ENCODE peak calls at places on chromosomes 7 and 10, in nine cellular contexts. One of them, this sample, is unnamed.

GRCh38 chr7:104453190-104453589 is 124.8 kb downstream of the LHFPL3 start:
- DNase-seq in transverse colon: no peak
- DNase-seq in A549: no peak
- DNase-seq in CD8-positive, alpha-beta memory T cell: no peak
- DNase-seq in breast epithelium: no peak
- DNase-seq in CD4-positive, CD25-positive, alpha-beta regulatory T cell: no peak
- DNase-seq in WERI-Rb-1: no peak
- DNase-seq in tibial artery: no peak
- DNase-seq in upper lobe of right lung: no peak
- DNase-seq in this sample: no peak

GRCh38 chr10:133608855-133609254 is 17.7 kb downstream of the FRG2B start:
- DNase-seq in CD4-positive, CD25-positive, alpha-beta regulatory T cell: peak; percentile 8
- DNase-seq in WERI-Rb-1: no peak
- DNase-seq in transverse colon: no peak
- DNase-seq in tibial artery: no peak
- DNase-seq in upper lobe of right lung: no peak
- DNase-seq in CD8-positive, alpha-beta memory T cell: no peak
- DNase-seq in breast epithelium: no peak
- DNase-seq in A549: peak; percentile 35
- DNase-seq in this sample: no peak

GRCh38 chr7:115618676-115619075 is 411.9 kb downstream of the TFEC start:
- DNase-seq in tibial artery: no peak
- DNase-seq in CD8-positive, alpha-beta memory T cell: no peak
- DNase-seq in transverse colon: no peak
- DNase-seq in breast epithelium: no peak
- DNase-seq in CD4-positive, CD25-positive, alpha-beta regulatory T cell: no peak
- DNase-seq in A549: no peak
- DNase-seq in WERI-Rb-1: no peak
- DNase-seq in upper lobe of right lung: no peak
- DNase-seq in this sample: no peak

GRCh38 chr10:131729361-131729760 is 171.4 kb upstream of the PPP2R2D start:
- DNase-seq in transverse colon: no peak
- DNase-seq in WERI-Rb-1: no peak
- DNase-seq in CD4-positive, CD25-positive, alpha-beta regulatory T cell: no peak
- DNase-seq in A549: no peak
- DNase-seq in CD8-positive, alpha-beta memory T cell: no peak
- DNase-seq in tibial artery: no peak
- DNase-seq in breast epithelium: no peak
- DNase-seq in upper lobe of right lung: peak; percentile 51
- DNase-seq in this sample: peak; percentile 17

GRCh38 chr7:45986355-45987298 is 65.6 kb upstream of the IGFBP3 start:
- DNase-seq in CD4-positive, CD25-positive, alpha-beta regulatory T cell: no peak
- DNase-seq in breast epithelium: no peak
- DNase-seq in WERI-Rb-1: no peak
- DNase-seq in transverse colon: no peak
- DNase-seq in upper lobe of right lung: no peak
- DNase-seq in tibial artery: no peak
- DNase-seq in CD8-positive, alpha-beta memory T cell: no peak
- DNase-seq in A549: no peak
- DNase-seq in this sample: no peak

GRCh38 chr10:13529714-13529973 is 830 bp upstream of the BEND7 start:
- DNase-seq in CD8-positive, alpha-beta memory T cell: no peak
- DNase-seq in transverse colon: no peak
- DNase-seq in CD4-positive, CD25-positive, alpha-beta regulatory T cell: no peak
- DNase-seq in breast epithelium: no peak
- DNase-seq in tibial artery: no peak
- DNase-seq in A549: no peak
- DNase-seq in WERI-Rb-1: no peak
- DNase-seq in upper lobe of right lung: no peak
- DNase-seq in this sample: no peak

GRCh38 chr7:147833549-147833948 is 757.0 kb upstream of the C7orf33 start:
- DNase-seq in transverse colon: no peak
- DNase-seq in breast epithelium: no peak
- DNase-seq in tibial artery: no peak
- DNase-seq in CD4-positive, CD25-positive, alpha-beta regulatory T cell: no peak
- DNase-seq in CD8-positive, alpha-beta memory T cell: no peak
- DNase-seq in WERI-Rb-1: no peak
- DNase-seq in A549: no peak
- DNase-seq in upper lobe of right lung: no peak
- DNase-seq in this sample: no peak

GRCh38 chr7:44911911-44912310 is 26.6 kb upstream of the PURB start:
- DNase-seq in breast epithelium: no peak
- DNase-seq in CD4-positive, CD25-positive, alpha-beta regulatory T cell: no peak
- DNase-seq in WERI-Rb-1: no peak
- DNase-seq in CD8-positive, alpha-beta memory T cell: no peak
- DNase-seq in upper lobe of right lung: no peak
- DNase-seq in transverse colon: no peak
- DNase-seq in A549: no peak
- DNase-seq in tibial artery: no peak
- DNase-seq in this sample: no peak

GRCh38 chr7:94888542-94888941 is 18.9 kb upstream of the PPP1R9A start:
- DNase-seq in transverse colon: peak; percentile 19
- DNase-seq in A549: peak; percentile 21
- DNase-seq in WERI-Rb-1: no peak
- DNase-seq in CD8-positive, alpha-beta memory T cell: no peak
- DNase-seq in breast epithelium: peak; percentile 23
- DNase-seq in CD4-positive, CD25-positive, alpha-beta regulatory T cell: no peak
- DNase-seq in tibial artery: no peak
- DNase-seq in upper lobe of right lung: no peak
- DNase-seq in this sample: no peak

GRCh38 chr7:158327571-158328180 is 259.9 kb downstream of the PTPRN2 start:
- DNase-seq in upper lobe of right lung: no peak
- DNase-seq in transverse colon: no peak
- DNase-seq in tibial artery: no peak
- DNase-seq in A549: no peak
- DNase-seq in CD8-positive, alpha-beta memory T cell: no peak
- DNase-seq in CD4-positive, CD25-positive, alpha-beta regulatory T cell: no peak
- DNase-seq in breast epithelium: no peak
- DNase-seq in WERI-Rb-1: no peak
- DNase-seq in this sample: no peak

GRCh38 chr7:158323741-158324396 is 263.8 kb downstream of the PTPRN2 start:
- DNase-seq in A549: no peak
- DNase-seq in WERI-Rb-1: no peak
- DNase-seq in CD4-positive, CD25-positive, alpha-beta regulatory T cell: no peak
- DNase-seq in CD8-positive, alpha-beta memory T cell: no peak
- DNase-seq in tibial artery: no peak
- DNase-seq in transverse colon: no peak
- DNase-seq in breast epithelium: no peak
- DNase-seq in upper lobe of right lung: no peak
- DNase-seq in this sample: no peak

GRCh38 chr7:158324397-158325360 is 262.9 kb downstream of the PTPRN2 start:
- DNase-seq in upper lobe of right lung: no peak
- DNase-seq in transverse colon: no peak
- DNase-seq in CD8-positive, alpha-beta memory T cell: no peak
- DNase-seq in WERI-Rb-1: no peak
- DNase-seq in CD4-positive, CD25-positive, alpha-beta regulatory T cell: no peak
- DNase-seq in tibial artery: no peak
- DNase-seq in A549: no peak
- DNase-seq in breast epithelium: no peak
- DNase-seq in this sample: no peak

GRCh38 chr7:158327012-158327411 is 260.6 kb downstream of the PTPRN2 start:
- DNase-seq in CD8-positive, alpha-beta memory T cell: no peak
- DNase-seq in WERI-Rb-1: no peak
- DNase-seq in breast epithelium: no peak
- DNase-seq in upper lobe of right lung: no peak
- DNase-seq in tibial artery: no peak
- DNase-seq in transverse colon: no peak
- DNase-seq in A549: no peak
- DNase-seq in CD4-positive, CD25-positive, alpha-beta regulatory T cell: no peak
- DNase-seq in this sample: no peak

GRCh38 chr7:158325530-158326381 is 261.9 kb downstream of the PTPRN2 start:
- DNase-seq in tibial artery: no peak
- DNase-seq in upper lobe of right lung: no peak
- DNase-seq in transverse colon: peak; percentile 16
- DNase-seq in WERI-Rb-1: peak; percentile 91
- DNase-seq in A549: no peak
- DNase-seq in CD8-positive, alpha-beta memory T cell: no peak
- DNase-seq in breast epithelium: no peak
- DNase-seq in CD4-positive, CD25-positive, alpha-beta regulatory T cell: no peak
- DNase-seq in this sample: no peak
- H3K9me3 ChIP-seq in tibial artery: no peaks in the 10 kb centered on the region
- H3K9me3 ChIP-seq in upper lobe of right lung: no peaks in the 10 kb centered on the region
- H3K9me3 ChIP-seq in transverse colon: no peaks in the 10 kb centered on the region
- H3K9me3 ChIP-seq in WERI-Rb-1: no peaks in the 10 kb centered on the region
- H3K9me3 ChIP-seq in A549: peaks cover 8% of the 10 kb centered on the region
- H3K9me3 ChIP-seq in CD8-positive, alpha-beta memory T cell: no peaks in the 10 kb centered on the region
- H3K9me3 ChIP-seq in breast epithelium: no peaks in the 10 kb centered on the region
- H3K9me3 ChIP-seq in CD4-positive, CD25-positive, alpha-beta regulatory T cell: peaks cover 2% of the 10 kb centered on the region
- H3K9me3 ChIP-seq in this sample: no peaks in the 10 kb centered on the region

GRCh38 chr10:92832121-92832520 is 16.2 kb upstream of the EXOC6 start:
- DNase-seq in tibial artery: no peak
- DNase-seq in breast epithelium: no peak
- DNase-seq in CD8-positive, alpha-beta memory T cell: no peak
- DNase-seq in CD4-positive, CD25-positive, alpha-beta regulatory T cell: no peak
- DNase-seq in upper lobe of right lung: no peak
- DNase-seq in A549: no peak
- DNase-seq in WERI-Rb-1: no peak
- DNase-seq in transverse colon: no peak
- DNase-seq in this sample: no peak

GRCh38 chr10:92832998-92833642 is 15.2 kb upstream of the EXOC6 start:
- DNase-seq in CD8-positive, alpha-beta memory T cell: no peak
- DNase-seq in tibial artery: no peak
- DNase-seq in transverse colon: no peak
- DNase-seq in CD4-positive, CD25-positive, alpha-beta regulatory T cell: no peak
- DNase-seq in breast epithelium: no peak
- DNase-seq in upper lobe of right lung: no peak
- DNase-seq in WERI-Rb-1: no peak
- DNase-seq in A549: no peak
- DNase-seq in this sample: peak; percentile 45

GRCh38 chr10:92834331-92834730 is 14.0 kb upstream of the EXOC6 start:
- DNase-seq in WERI-Rb-1: no peak
- DNase-seq in breast epithelium: no peak
- DNase-seq in upper lobe of right lung: no peak
- DNase-seq in tibial artery: no peak
- DNase-seq in CD4-positive, CD25-positive, alpha-beta regulatory T cell: no peak
- DNase-seq in CD8-positive, alpha-beta memory T cell: no peak
- DNase-seq in transverse colon: no peak
- DNase-seq in A549: no peak
- DNase-seq in this sample: no peak

GRCh38 chr10:92829042-92829785 is 19.1 kb upstream of the EXOC6 start:
- DNase-seq in WERI-Rb-1: no peak
- DNase-seq in upper lobe of right lung: no peak
- DNase-seq in CD4-positive, CD25-positive, alpha-beta regulatory T cell: no peak
- DNase-seq in A549: no peak
- DNase-seq in transverse colon: no peak
- DNase-seq in CD8-positive, alpha-beta memory T cell: no peak
- DNase-seq in breast epithelium: no peak
- DNase-seq in tibial artery: no peak
- DNase-seq in this sample: no peak

DNA sequence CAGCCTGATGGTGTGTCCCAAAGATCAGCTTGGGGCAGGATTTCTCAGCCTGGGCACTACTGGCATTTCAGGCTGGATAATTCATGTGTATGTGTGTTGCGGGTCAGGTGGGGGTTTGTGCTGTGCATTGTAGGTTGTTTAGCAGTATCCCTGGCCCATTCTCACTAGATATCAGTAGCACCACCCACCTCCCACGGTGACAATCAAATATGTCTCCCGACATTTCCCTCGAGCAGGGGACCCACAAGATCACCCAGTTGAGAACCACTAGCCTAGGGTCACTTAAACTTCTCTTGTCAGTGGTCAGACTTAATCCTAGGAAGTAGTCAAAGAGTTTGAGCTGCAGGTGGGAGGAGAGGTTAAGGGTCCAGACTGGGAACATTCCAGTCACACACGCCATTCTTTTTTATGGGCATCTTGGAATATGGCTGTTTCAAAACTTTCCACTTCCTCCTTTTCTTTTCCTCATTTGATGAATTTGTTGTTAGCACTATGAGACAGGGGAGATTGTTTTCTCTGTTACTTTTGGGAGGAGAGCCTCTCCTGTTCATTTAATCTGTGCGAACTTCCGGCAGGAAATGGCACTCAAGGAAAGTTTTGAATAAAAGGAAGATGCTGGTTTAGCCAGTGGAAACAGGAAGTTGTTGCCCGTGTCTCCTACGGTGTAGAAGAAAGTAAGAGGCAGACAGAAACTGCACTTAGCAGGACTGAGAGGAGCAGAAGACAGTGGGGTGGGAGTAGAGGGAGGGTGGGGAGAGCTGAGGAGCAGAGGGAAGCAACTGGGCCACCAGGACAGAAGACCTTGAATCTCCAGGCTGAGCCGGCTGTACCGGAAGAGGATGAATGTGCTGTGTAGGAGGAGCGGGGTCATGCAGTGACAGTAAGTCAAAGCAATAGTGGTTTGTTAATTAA is 17.6 kb upstream of the EXOC6 start:
- DNase-seq in breast epithelium: no peak
- DNase-seq in CD8-positive, alpha-beta memory T cell: no peak
- DNase-seq in WERI-Rb-1: no peak
- DNase-seq in A549: no peak
- DNase-seq in upper lobe of right lung: no peak
- DNase-seq in CD4-positive, CD25-positive, alpha-beta regulatory T cell: peak; percentile 51
- DNase-seq in transverse colon: no peak
- DNase-seq in tibial artery: no peak
- DNase-seq in this sample: no peak
- H3K4me3 ChIP-seq in breast epithelium: peak overlapping the region; percentile 40
- H3K4me3 ChIP-seq in CD8-positive, alpha-beta memory T cell: peak overlapping the region; percentile 56
- H3K4me3 ChIP-seq in WERI-Rb-1: no peak overlapping the region
- H3K4me3 ChIP-seq in A549: no peak overlapping the region
- H3K4me3 ChIP-seq in upper lobe of right lung: peak overlapping the region; percentile 41
- H3K4me3 ChIP-seq in CD4-positive, CD25-positive, alpha-beta regulatory T cell: peak overlapping the region; percentile 70
- H3K4me3 ChIP-seq in transverse colon: no peak overlapping the region
- H3K4me3 ChIP-seq in tibial artery: peak overlapping the region; percentile 6
- H3K4me3 ChIP-seq in this sample: no peak overlapping the region

DNA sequence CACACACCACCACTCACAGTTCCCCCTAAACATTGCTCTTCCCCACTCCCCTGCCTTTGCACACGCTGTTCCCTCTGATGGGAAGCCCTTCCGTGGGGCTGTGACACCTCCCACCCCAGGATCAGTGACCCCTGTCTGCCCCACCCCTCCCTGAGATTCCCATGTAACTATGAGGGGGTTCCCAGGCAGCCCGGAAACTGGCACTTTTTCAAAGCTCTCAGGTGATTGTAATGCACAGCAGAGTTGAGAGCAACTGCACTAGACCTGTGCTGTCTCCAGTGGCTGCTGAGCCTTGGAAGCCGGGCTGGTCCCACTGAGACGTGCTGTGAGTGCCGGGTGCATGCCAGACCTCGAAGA is 29.8 kb downstream of the GPRIN2 start:
- DNase-seq in breast epithelium: no peak
- DNase-seq in tibial artery: peak; percentile 17
- DNase-seq in WERI-Rb-1: no peak
- DNase-seq in CD8-positive, alpha-beta memory T cell: peak; percentile 39
- DNase-seq in A549: peak; percentile 83
- DNase-seq in CD4-positive, CD25-positive, alpha-beta regulatory T cell: no peak
- DNase-seq in transverse colon: peak; percentile 36
- DNase-seq in upper lobe of right lung: peak; percentile 72
- DNase-seq in this sample: peak; percentile 44
- H3K27ac ChIP-seq in breast epithelium: no peak overlapping the region
- H3K27ac ChIP-seq in tibial artery: no peak overlapping the region
- H3K27ac ChIP-seq in WERI-Rb-1: no peak overlapping the region
- H3K27ac ChIP-seq in CD8-positive, alpha-beta memory T cell: no peak overlapping the region
- H3K27ac ChIP-seq in A549: peak overlapping the region; percentile 95
- H3K27ac ChIP-seq in CD4-positive, CD25-positive, alpha-beta regulatory T cell: no peak overlapping the region
- H3K27ac ChIP-seq in transverse colon: no peak overlapping the region
- H3K27ac ChIP-seq in upper lobe of right lung: no peak overlapping the region
- H3K27ac ChIP-seq in this sample: no peak overlapping the region

DNA sequence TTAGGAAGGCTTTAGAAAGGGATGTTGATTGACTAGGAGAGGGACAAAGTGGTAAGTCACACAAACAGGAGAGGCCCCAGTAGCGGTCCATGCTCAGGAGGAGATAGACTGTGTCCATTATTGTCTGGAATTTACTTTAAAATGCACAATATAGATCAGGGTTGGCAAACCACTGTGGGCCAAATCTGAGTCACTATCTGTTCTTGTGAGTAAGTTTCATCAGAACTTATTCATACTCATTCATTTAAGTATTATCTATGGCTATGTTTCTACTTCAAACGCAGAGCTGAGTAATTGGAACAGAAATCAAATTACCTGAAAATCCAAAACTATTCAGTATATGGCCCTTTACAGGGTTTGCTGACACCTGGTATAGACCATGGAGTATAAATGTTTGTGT is 166.5 kb downstream of the COL28A1 start:
- DNase-seq in WERI-Rb-1: no peak
- DNase-seq in A549: no peak
- DNase-seq in transverse colon: no peak
- DNase-seq in CD4-positive, CD25-positive, alpha-beta regulatory T cell: no peak
- DNase-seq in tibial artery: no peak
- DNase-seq in upper lobe of right lung: no peak
- DNase-seq in breast epithelium: no peak
- DNase-seq in CD8-positive, alpha-beta memory T cell: no peak
- DNase-seq in this sample: no peak
- H3K9me3 ChIP-seq in WERI-Rb-1: no peaks in the 10 kb centered on the region
- H3K9me3 ChIP-seq in A549: no peaks in the 10 kb centered on the region
- H3K9me3 ChIP-seq in transverse colon: no peaks in the 10 kb centered on the region
- H3K9me3 ChIP-seq in CD4-positive, CD25-positive, alpha-beta regulatory T cell: no peaks in the 10 kb centered on the region
- H3K9me3 ChIP-seq in tibial artery: no peaks in the 10 kb centered on the region
- H3K9me3 ChIP-seq in upper lobe of right lung: no peaks in the 10 kb centered on the region
- H3K9me3 ChIP-seq in breast epithelium: no peaks in the 10 kb centered on the region
- H3K9me3 ChIP-seq in CD8-positive, alpha-beta memory T cell: no peaks in the 10 kb centered on the region
- H3K9me3 ChIP-seq in this sample: no peaks in the 10 kb centered on the region

This sample was measured in aorta.